ENCODE peak calls at places on chromosomes 2 and 18, in four cellular contexts. W is midbrain, E is activated gamma-delta T cell treated with Interleukin-2 at 50 U/mL for 16 hours, G is T-helper 1 cell. V is an unnamed sample.

GRCh38 chr2:66866331-66867037 is 431.6 kb downstream of the MEIS1 start:
- DNase-seq in G (no peak), E (no peak), W (no peak), V (no peak)

GRCh38 chr18:58054041-58054733 is 10.2 kb downstream of the NEDD4L start:
- DNase-seq in E (no peak), W (no peak), G (no peak), V (no peak)

GRCh38 chr2:148614024-148614331 is 30.6 kb upstream of the EPC2 start:
- DNase-seq in G (no peak), E (no peak), W (no peak), V (no peak)

GRCh38 chr2:219087371-219087770 is 26.6 kb upstream of the IHH start:
- DNase-seq in G (no peak), E (no peak), W (no peak), V (no peak)

GRCh38 chr18:50306944-50307343 is 19.5 kb upstream of the CXXC1 start:
- DNase-seq in E (no peak), W (no peak), G (no peak), V (no peak)

GRCh38 chr18:22847392-22847791 is 85.7 kb upstream of the RBBP8 start:
- DNase-seq in W (peak; percentile 0), E (no peak), G (no peak), V (no peak)

GRCh38 chr2:54656863-54657262 is 66.6 kb upstream of the EML6 start:
- DNase-seq in W (no peak), G (no peak), E (no peak), V (no peak)

GRCh38 chr18:29003194-29003593 is 826.3 kb upstream of the CDH2 start:
- DNase-seq in E (no peak), G (no peak), W (no peak), V (no peak)

GRCh38 chr2:88489181-88489580 is 36.7 kb upstream of the FOXI3 start:
- DNase-seq in E (no peak), W (no peak), G (no peak), V (no peak)

GRCh38 chr2:31238906-31239841 is 5.2 kb downstream of the EHD3 start:
- DNase-seq in E (no peak), G (no peak), W (no peak), V (no peak)

GRCh38 chr2:129744649-129745048 is 234.8 kb upstream of the RAB6C start:
- DNase-seq in E (no peak), G (no peak), W (no peak), V (peak; percentile 13)

GRCh38 chr18:23964282-23965238 is 50.0 kb upstream of the TTC39C start:
- DNase-seq in E (peak; percentile 45), G (peak; percentile 37), W (no peak), V (no peak)

GRCh38 chr2:25957743-25958142 is 24.6 kb downstream of the KIF3C start:
- DNase-seq in W (no peak), G (no peak), E (no peak), V (no peak)

GRCh38 chr2:47373747-47374146 is 29.2 kb upstream of the MSH2 start:
- DNase-seq in E (no peak), G (no peak), W (peak; percentile 26), V (no peak)

GRCh38 chr2:112728029-112728362 is 7.2 kb downstream of the NT5DC4 start:
- DNase-seq in E (no peak), W (no peak), G (no peak), V (no peak)

GRCh38 chr18:55407191-55407590 is 180.8 kb downstream of the TCF4 start:
- DNase-seq in E (no peak), G (no peak), W (no peak), V (no peak)

GRCh38 chr18:9494778-9495302 is 19.5 kb downstream of the RALBP1 start:
- DNase-seq in G (no peak), E (no peak), W (no peak), V (no peak)

GRCh38 chr2:134988994-134989605 is 58.1 kb downstream of the MAP3K19 start:
- DNase-seq in G (no peak), E (no peak), W (no peak), V (no peak)

GRCh38 chr2:46164581-46165301 is 132.5 kb upstream of the EPAS1 start:
- DNase-seq in G (no peak), E (no peak), W (peak; percentile 19), V (peak; percentile 89)

GRCh38 chr2:57207191-57207590 is 839.4 kb upstream of the VRK2 start:
- DNase-seq in W (no peak), E (no peak), G (no peak), V (no peak)

GRCh38 chr2:1546901-1547300 is 133.6 kb downstream of the TPO start:
- DNase-seq in E (no peak), G (no peak), W (no peak), V (no peak)

GRCh38 chr2:88077076-88077475 is 9.5 kb downstream of the SMYD1 start:
- DNase-seq in G (no peak), E (no peak), W (no peak), V (peak; percentile 56)

GRCh38 chr2:109676346-109676897 is 62.3 kb downstream of the SOWAHC start:
- DNase-seq in W (no peak), G (no peak), E (no peak), V (no peak)

GRCh38 chr2:2793925-2794324 is 462.9 kb upstream of the MYT1L start:
- DNase-seq in G (no peak), E (no peak), W (no peak), V (no peak)

GRCh38 chr2:46974174-46974573 is 58.6 kb upstream of the MCFD2 start:
- DNase-seq in W (no peak), E (no peak), G (no peak), V (no peak)

GRCh38 chr2:140893685-140894084 is 1237.1 kb downstream of the LRP1B start:
- DNase-seq in E (no peak), G (no peak), W (no peak), V (no peak)

GRCh38 chr2:28401-28975 is 17.8 kb downstream of the FAM110C start:
- DNase-seq in E (no peak), G (no peak), W (no peak), V (no peak)

GRCh38 chr18:26863122-26863879 is 2.2 kb downstream of the AQP4 start:
- DNase-seq in W (peak; percentile 65), G (no peak), E (no peak), V (peak; percentile 61)

GRCh38 chr2:179702912-179703311 is 158.5 kb downstream of the ZNF385B start:
- DNase-seq in W (no peak), G (no peak), E (no peak), V (no peak)

GRCh38 chr2:16012029-16012596 is 71.8 kb downstream of the MYCN start:
- DNase-seq in G (no peak), E (no peak), W (no peak), V (no peak)